ENCODE peak calls at places on chromosomes 12 and 14, in four cellular contexts. Q is Panc1, V is PC-9, I is tibial nerve. G is an unnamed sample.
A peak's percentile ranks its signal among the peaks of the same experiment; 100 is the strongest.

GRCh38 chr14:70879448-70879847 is 27.8 kb upstream of the PCNX1 start:
- DNase-seq in Q (no peak), V (no peak), I (no peak), G (no peak)

GRCh38 chr14:74673768-74674167 is 39.1 kb downstream of the AREL1 start:
- DNase-seq in Q (no peak), V (no peak), I (no peak), G (no peak)

GRCh38 chr12:80100566-80100965 is 1.2 kb downstream of the OTOGL start:
- DNase-seq in Q (no peak), V (no peak), I (no peak), G (no peak)

GRCh38 chr12:459430-460258 is at the start of gene B4GALNT3:
- DNase-seq in Q (no peak), V (no peak), I (no peak), G (peak; percentile 13)

GRCh38 chr12:75823475-75823874 is 208.1 kb downstream of the PHLDA1 start:
- DNase-seq in Q (no peak), V (no peak), I (no peak), G (no peak)

GRCh38 chr12:30457621-30458289 is 237.9 kb downstream of the IPO8 start:
- DNase-seq in Q (no peak), V (peak; percentile 45), I (no peak), G (no peak)

GRCh38 chr14:26966942-26967341 is 369.1 kb upstream of the NOVA1 start:
- DNase-seq in Q (peak; percentile 10), V (no peak), I (peak; percentile 16), G (no peak)

GRCh38 chr12:121175383-121176119 is 34.4 kb upstream of the P2RX4 start:
- DNase-seq in Q (no peak), V (no peak), I (no peak), G (no peak)

GRCh38 chr14:34750670-34751069 is 36.3 kb upstream of the CFL2 start:
- DNase-seq in Q (no peak), V (no peak), I (no peak), G (no peak)

GRCh38 chr12:27209257-27209910 is 34.7 kb upstream of the STK38L start:
- DNase-seq in Q (no peak), V (no peak), I (no peak), G (no peak)

GRCh38 chr12:107436376-107436775 is 249.2 kb upstream of the PWP1 start:
- DNase-seq in Q (no peak), V (peak; percentile 44), I (no peak), G (no peak)

GRCh38 chr14:105087308-105087962 is 22.2 kb upstream of the GPR132 start:
- DNase-seq in Q (no peak), V (no peak), I (no peak), G (no peak)
- H3K27ac ChIP-seq in Q (no peak overlapping the region), V (peak overlapping the region; percentile 80), I (peak overlapping the region; percentile 81), G (peak overlapping the region; percentile 68)

GRCh38 chr12:52056801-52057613 is 5.8 kb downstream of the NR4A1 start:
- DNase-seq in Q (no peak), V (no peak), I (no peak), G (no peak)
- H3K4me3 ChIP-seq in Q (no peak overlapping the region), V (no peak overlapping the region), I (peak overlapping the region; percentile 13), G (no peak overlapping the region)

GRCh38 chr12:95396849-95397498 is 77.0 kb upstream of the METAP2 start:
- DNase-seq in Q (no peak), V (peak; percentile 66), I (no peak), G (no peak)
- H3K27ac ChIP-seq in Q (no peak overlapping the region), V (peak overlapping the region; percentile 18), I (no peak overlapping the region), G (no peak overlapping the region)

DNA sequence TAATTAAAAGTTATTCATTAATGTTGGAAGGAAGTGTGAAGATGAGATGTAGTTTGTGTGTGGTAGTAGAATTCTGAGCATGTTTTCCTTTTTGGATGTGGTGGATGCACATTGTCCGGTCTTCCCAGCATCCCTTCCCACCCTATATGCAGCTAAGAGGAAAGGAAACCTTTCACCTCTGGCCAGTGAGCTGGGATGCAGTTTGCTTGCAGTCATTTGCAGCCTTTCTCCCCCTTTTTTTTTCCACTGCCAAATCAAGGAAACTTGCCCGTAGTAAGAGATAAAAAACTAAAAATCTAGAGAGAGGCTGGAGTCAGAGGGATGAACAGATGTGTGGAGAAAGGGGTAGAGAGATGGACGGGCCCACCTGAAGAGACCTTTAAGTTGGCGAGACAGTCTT is 72.5 kb upstream of the SLC38A2 start:
- DNase-seq in Q (no peak), V (no peak), I (no peak), G (no peak)
- H3K4me3 ChIP-seq in Q (no peak overlapping the region), V (no peak overlapping the region), I (no peak overlapping the region), G (no peak overlapping the region)

DNA sequence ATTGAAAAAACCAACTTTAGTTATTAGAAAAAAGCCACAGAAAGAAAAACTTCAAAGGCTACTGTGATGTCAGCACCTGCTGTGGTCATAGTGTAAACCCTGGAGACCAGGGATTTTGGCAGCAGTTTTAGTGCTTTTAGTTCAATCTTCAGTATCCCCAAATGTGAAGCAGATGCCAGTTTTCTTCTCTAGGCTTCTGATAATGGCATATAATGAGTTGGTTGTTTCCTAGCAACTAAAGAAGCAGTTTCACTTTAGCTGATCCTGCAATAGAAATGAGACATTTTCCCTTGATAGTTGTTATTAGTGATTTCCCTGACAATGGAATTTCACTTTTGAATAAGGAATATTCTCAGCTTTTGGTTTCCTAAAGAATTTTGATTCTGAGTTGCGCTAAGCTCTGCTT is 131.2 kb downstream of the NUBPL start:
- DNase-seq in Q (no peak), V (no peak), I (no peak), G (no peak)
- H3K27ac ChIP-seq in Q (no peak overlapping the region), V (no peak overlapping the region), I (no peak overlapping the region), G (no peak overlapping the region)

G was measured in thoracic aorta.